ENCODE peak calls at places on chromosomes 13 and 19, in seven cellular contexts. F, R, O, B, N, M and V are unnamed samples. For H3K36me3, the result is how much of the 10 kb centered on the place peaks cover.

GRCh38 chr13:26422036-26422435 is 135.4 kb upstream of the WASF3 start:
- DNase-seq in F (no peak), R (no peak), O (no peak), B (no peak), N (no peak), M (no peak), V (no peak)

GRCh38 chr13:46551410-46552301 is 1.3 kb upstream of the LRCH1 start:
- DNase-seq in F (no peak), R (peak), O (peak), B (peak), N (peak), M (peak), V (peak)

GRCh38 chr13:58827904-58828303 is 1196.4 kb downstream of the PCDH17 start:
- DNase-seq in F (no peak), R (no peak), O (no peak), B (no peak), N (no peak), M (no peak), V (no peak)

GRCh38 chr13:39887424-39887823 is 232.0 kb downstream of the COG6 start:
- DNase-seq in F (no peak), R (no peak), O (no peak), B (no peak), N (no peak), M (no peak), V (no peak)

GRCh38 chr13:71864094-71864980 is 2.7 kb downstream of the DACH1 start:
- DNase-seq in F (no peak), R (no peak), O (no peak), B (peak), N (no peak), M (peak), V (peak)

GRCh38 chr13:113273856-113274590 is 23.0 kb upstream of the LAMP1 start:
- DNase-seq in F (peak), R (peak), O (peak), B (peak), N (peak), M (no peak), V (peak)

GRCh38 chr13:92315265-92315664 is 911.3 kb upstream of the GPC6 start:
- DNase-seq in F (no peak), R (no peak), O (no peak), B (no peak), N (no peak), M (no peak), V (no peak)

GRCh38 chr19:10270180-10270615 is 722 bp upstream of the ICAM1 start:
- DNase-seq in F (no peak), R (no peak), O (no peak), B (peak), N (peak), M (peak), V (peak)

GRCh38 chr19:39252458-39252857 is 3.8 kb upstream of the IFNL4 start:
- DNase-seq in F (no peak), R (no peak), O (no peak), B (no peak), N (no peak), M (no peak), V (no peak)

GRCh38 chr19:34041922-34042521 is 130.3 kb upstream of the LSM14A start:
- DNase-seq in F (no peak), R (peak), O (peak), B (peak), N (peak), M (peak), V (peak)

DNA sequence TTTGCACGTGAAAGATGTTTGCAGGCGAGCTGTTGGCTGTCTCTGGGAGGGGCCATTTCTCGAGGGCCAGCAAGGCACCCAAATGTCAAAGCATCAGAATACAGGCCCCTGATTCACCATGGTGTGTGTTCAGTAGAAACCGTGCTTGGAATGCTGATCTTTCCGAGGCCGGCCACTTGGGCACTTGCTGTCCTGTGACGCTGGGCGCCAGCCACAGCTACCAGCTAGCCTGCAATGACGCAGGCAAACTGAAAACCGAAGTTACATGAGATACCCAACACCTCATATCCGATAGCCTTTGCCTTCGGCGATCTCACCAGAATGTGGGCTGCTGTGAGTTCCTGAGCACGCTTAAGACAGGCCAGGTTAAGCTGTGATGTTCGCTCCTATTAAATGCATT is 12.0 kb downstream of the THOP1 start:
- DNase-seq in F (no peak), R (no peak), O (no peak), B (no peak), N (no peak), M (peak), V (no peak)
- H3K36me3 ChIP-seq in F (under half), R (under half), O (under half), B (under half), N (under half), M (half or more), V (half or more)

DNA sequence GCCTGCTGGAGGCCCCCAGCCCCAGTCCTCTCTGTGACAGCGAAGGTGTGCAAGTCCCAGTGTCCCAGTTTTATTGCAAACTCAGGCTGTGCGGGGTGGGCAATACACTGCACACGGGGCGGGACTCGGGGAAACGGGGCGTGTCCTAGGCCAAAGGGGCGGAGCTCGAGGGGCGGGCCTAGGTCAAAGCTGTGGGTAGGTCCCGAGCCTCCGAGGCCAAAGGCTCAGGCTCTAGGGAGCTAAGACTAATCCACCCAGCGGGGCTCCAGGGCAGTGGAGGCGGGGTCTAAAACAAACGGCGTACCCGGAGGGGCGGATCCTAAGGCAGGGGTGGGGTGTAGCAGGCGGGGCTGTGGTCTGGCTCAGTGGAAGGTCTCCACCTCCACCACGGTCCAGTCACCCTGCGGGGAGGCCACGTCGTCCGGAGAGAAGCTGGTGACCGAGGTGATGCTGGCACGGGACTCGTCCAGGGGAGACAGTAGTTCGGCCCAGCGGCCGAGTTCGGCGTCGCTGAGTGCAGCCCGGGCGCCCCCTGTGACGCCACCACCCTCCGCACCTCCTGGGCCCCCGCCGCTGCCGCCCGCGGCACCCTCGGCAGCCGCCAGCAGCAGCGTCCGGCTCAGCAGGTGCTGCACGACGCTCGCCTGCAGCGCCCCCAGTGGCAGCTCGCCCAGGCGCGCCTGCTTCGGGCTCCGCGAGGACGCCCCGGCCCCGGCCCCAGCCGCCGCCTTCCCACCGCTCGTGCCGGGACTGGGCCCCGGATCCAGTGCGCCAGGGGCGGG is 5.3 kb downstream of the PRR36 start:
- DNase-seq in F (no peak), R (peak), O (peak), B (no peak), N (peak), M (peak), V (peak)
- TF ChIP-seq CTCF in F (peak), R (peak), O (peak), B (peak), N (peak), M (peak), V (peak)

GRCh38 chr13:80336335-80336734 is 4.6 kb downstream of the SPRY2 start:
- DNase-seq in F (no peak), R (no peak), O (peak), B (no peak), N (no peak), M (no peak), V (no peak)
- H3K36me3 ChIP-seq in F (under half), R (under half), O (under half), B (under half), N (under half), M (half or more), V (under half)

GRCh38 chr19:42122691-42123607 is 9.3 kb downstream of the POU2F2 start:
- DNase-seq in F (no peak), R (no peak), O (no peak), B (no peak), N (no peak), M (no peak), V (no peak)
- TF ChIP-seq CTCF in F (no peak), R (no peak), O (no peak), B (no peak), N (no peak), M (no peak), V (no peak)

GRCh38 chr19:57688011-57688763 is 6.4 kb downstream of the ZNF551 start:
- DNase-seq in F (no peak), R (peak), O (no peak), B (peak), N (no peak), M (no peak), V (no peak)
- H3K36me3 ChIP-seq in F (under half), R (half or more), O (half or more), B (under half), N (half or more), M (half or more), V (under half)

DNA sequence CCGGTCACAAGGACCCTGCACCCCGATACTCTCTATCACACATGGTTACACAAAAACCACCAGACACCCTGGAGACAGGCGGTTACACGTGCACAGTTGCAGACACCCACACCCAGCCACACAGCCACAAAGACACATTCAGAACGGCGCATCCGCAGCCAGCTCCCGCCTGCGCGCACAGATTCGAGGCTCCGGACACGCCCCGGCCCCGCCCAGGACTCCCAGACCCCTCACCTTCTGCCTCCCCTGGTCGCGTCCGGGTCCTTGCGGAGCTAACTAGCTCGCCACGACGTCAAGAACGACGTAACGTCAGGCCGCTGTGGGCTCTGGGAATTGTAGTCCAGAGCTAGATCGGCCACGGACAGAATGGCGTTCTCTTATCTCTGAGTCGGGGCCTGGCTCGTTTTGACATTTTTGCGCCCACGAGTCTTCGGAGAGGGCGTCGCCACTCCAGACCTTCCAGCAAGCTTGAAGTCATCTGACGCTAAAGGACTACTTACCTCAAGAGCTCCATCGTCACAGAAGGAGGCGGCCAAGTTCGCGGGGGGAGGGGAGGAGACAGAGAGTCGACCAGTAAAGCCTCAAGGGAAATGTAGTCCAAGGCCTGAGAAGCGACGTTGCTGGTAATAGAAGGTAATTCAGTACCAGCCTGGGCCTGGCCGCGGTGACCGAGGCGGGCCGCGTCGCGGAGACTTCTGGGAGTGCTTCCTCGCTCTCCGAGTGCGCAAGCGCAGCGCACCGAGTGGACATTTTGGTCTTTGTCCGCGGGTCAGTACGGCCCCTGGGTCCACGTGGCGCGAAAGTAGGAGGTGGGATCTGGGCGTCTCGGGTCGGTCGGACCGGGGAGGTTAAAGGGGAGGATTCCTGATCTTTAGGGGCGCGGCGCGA is at the start of the genes ZNF146 and ZNF565:
- DNase-seq in F (peak), R (peak), O (peak), B (peak), N (peak), M (peak), V (peak)
- TF ChIP-seq CTCF in F (no peak), R (no peak), O (no peak), B (no peak), N (peak), M (no peak), V (peak)

GRCh38 chr19:17236831-17237543 is 8.7 kb downstream of the NR2F6 start:
- DNase-seq in F (no peak), R (no peak), O (no peak), B (no peak), N (no peak), M (no peak), V (no peak)
- H3K36me3 ChIP-seq in F (under half), R (under half), O (under half), B (under half), N (under half), M (under half), V (under half)